ENCODE peak calls at places on chromosomes 4 and X, in four cellular contexts. W is T-helper 1 cell, M is GM12865, S is GM10248. P is an unnamed sample.

GRCh38 chr4:70927502-70928139 is 25.5 kb downstream of the MOB1B start:
- DNase-seq in S (peak), M (peak), W (peak), P (no peak)

GRCh38 chr4:139018501-139018900 is 2.9 kb downstream of the NOCT start:
- DNase-seq in S (no peak), W (no peak), M (no peak), P (no peak)

GRCh38 chrX:40146471-40147398 is 49.0 kb upstream of the BCOR start:
- DNase-seq in S (peak), M (peak), W (no peak), P (no peak)

GRCh38 chrX:36908801-36909403 is 99.3 kb upstream of the FAM47C start:
- DNase-seq in W (no peak), S (peak), M (peak), P (no peak)

GRCh38 chr4:168831919-168832745 is 177.9 kb downstream of the CBR4 start:
- DNase-seq in M (peak), W (peak), S (peak), P (no peak)

GRCh38 chr4:53477666-53478065 is 100.2 kb downstream of the FIP1L1 start:
- DNase-seq in S (no peak), M (no peak), W (no peak), P (no peak)

GRCh38 chr4:124389591-124389990 is 322.9 kb downstream of the ANKRD50 start:
- DNase-seq in M (no peak), W (no peak), S (no peak), P (no peak)

GRCh38 chr4:84952004-84952403 is 14.5 kb downstream of the WDFY3 start:
- DNase-seq in M (no peak), S (no peak), W (no peak), P (no peak)

GRCh38 chr4:76095568-76095967 is 21.1 kb downstream of the ART3 start:
- DNase-seq in M (no peak), W (no peak), S (no peak), P (no peak)

GRCh38 chr4:37646237-37646636 is 39.9 kb downstream of the RELL1 start:
- DNase-seq in W (no peak), M (no peak), S (no peak), P (no peak)

GRCh38 chrX:134026732-134027311 is 41.4 kb upstream of the GPC3 start:
- DNase-seq in W (peak), S (peak), M (peak), P (no peak)

GRCh38 chr4:16157609-16158503 is 68.4 kb downstream of the TAPT1 start:
- DNase-seq in M (no peak), W (no peak), S (no peak), P (peak)

GRCh38 chr4:144179152-144179739 is 38.7 kb upstream of the GYPA start:
- DNase-seq in W (peak), M (no peak), S (no peak), P (no peak)

GRCh38 chr4:75169020-75169814 is 236.3 kb downstream of the PARM1 start:
- DNase-seq in S (no peak), M (no peak), W (no peak), P (peak)

GRCh38 chr4:106967892-106968291 is 68.2 kb downstream of the DKK2 start:
- DNase-seq in M (no peak), S (no peak), W (no peak), P (no peak)

GRCh38 chrX:46366597-46367207 is 178.5 kb downstream of the ZNF674 start:
- DNase-seq in S (no peak), M (no peak), W (no peak), P (no peak)

GRCh38 chrX:70482300-70482699 is 37.7 kb downstream of the DLG3 start:
- DNase-seq in M (no peak), W (no peak), S (no peak), P (no peak)

GRCh38 chr4:74262522-74262921 is 45.7 kb upstream of the EPGN start:
- DNase-seq in M (no peak), W (no peak), S (no peak), P (no peak)

GRCh38 chrX:2642791-2643190 is 48.3 kb upstream of the CD99 start:
- DNase-seq in W (no peak), M (no peak), S (no peak), P (no peak)

GRCh38 chr4:81905966-81906365 is 434.3 kb upstream of the RASGEF1B start:
- DNase-seq in S (peak), M (peak), W (peak), P (no peak)

GRCh38 chr4:187464561-187464960 is 531.0 kb upstream of the ZFP42 start:
- DNase-seq in M (no peak), S (no peak), W (no peak), P (no peak)

GRCh38 chrX:34563809-34564208 is 93.3 kb downstream of the TMEM47 start:
- DNase-seq in M (no peak), S (no peak), W (no peak), P (no peak)

GRCh38 chr4:14965071-14965470 is 37.2 kb upstream of the CPEB2 start:
- DNase-seq in M (no peak), S (no peak), W (no peak), P (no peak)

GRCh38 chr4:163536101-163536500 is 41.6 kb downstream of the TMA16 start:
- DNase-seq in M (no peak), S (no peak), W (no peak), P (no peak)

GRCh38 chrX:17024896-17025295 is 78.4 kb downstream of the REPS2 start:
- DNase-seq in W (no peak), M (peak), S (no peak), P (no peak)

GRCh38 chrX:102697506-102697905 is 14.7 kb upstream of the GPRASP2 start:
- DNase-seq in S (no peak), M (no peak), W (no peak), P (no peak)

GRCh38 chrX:93419642-93420041 is 253.7 kb downstream of the NAP1L3 start:
- DNase-seq in M (no peak), S (no peak), W (no peak), P (no peak)

GRCh38 chr4:21790437-21791029 is 158.0 kb downstream of the KCNIP4 start:
- DNase-seq in W (peak), M (peak), S (peak), P (no peak)

P was measured in NCI-H187.